ENCODE peak calls at places on chromosome 19, in four cellular contexts. I, Q, G and U are unnamed samples.

GRCh38 chr19:29674374-29675119 is 9.3 kb downstream of the PLEKHF1 start:
- DNase-seq in I (no peak), Q (no peak), G (no peak), U (no peak)

GRCh38 chr19:7863157-7863970 is 10.8 kb downstream of the PRR36 start:
- DNase-seq in I (no peak), Q (no peak), G (no peak), U (no peak)

GRCh38 chr19:53086949-53087348 is 16.3 kb downstream of the ZNF160 start:
- DNase-seq in I (no peak), Q (peak; percentile 6), G (no peak), U (no peak)

GRCh38 chr19:35517342-35517741 is 3.9 kb upstream of the DMKN start:
- DNase-seq in I (no peak), Q (no peak), G (no peak), U (no peak)

GRCh38 chr19:5114713-5115112 is 145.8 kb downstream of the KDM4B start:
- DNase-seq in I (no peak), Q (no peak), G (peak; percentile 35), U (no peak)

GRCh38 chr19:46413262-46414031 is at the start of gene CCDC8:
- DNase-seq in I (peak; percentile 87), Q (peak; percentile 91), G (no peak), U (no peak)

GRCh38 chr19:33797821-33798633 is 1.4 kb downstream of the KCTD15 start:
- DNase-seq in I (no peak), Q (no peak), G (peak; percentile 57), U (no peak)

GRCh38 chr19:55690769-55691545 is 15.9 kb downstream of the EPN1 start:
- DNase-seq in I (no peak), Q (no peak), G (no peak), U (no peak)

GRCh38 chr19:16366433-16367268 is 42.0 kb downstream of the KLF2 start:
- DNase-seq in I (no peak), Q (no peak), G (no peak), U (no peak)

GRCh38 chr19:11766597-11767591 is at the start of gene ZNF441:
- DNase-seq in I (peak; percentile 72), Q (peak; percentile 93), G (peak; percentile 98), U (peak; percentile 56)
- TF ChIP-seq CTCF in I (no peak), Q (no peak), G (no peak), U (no peak)

DNA sequence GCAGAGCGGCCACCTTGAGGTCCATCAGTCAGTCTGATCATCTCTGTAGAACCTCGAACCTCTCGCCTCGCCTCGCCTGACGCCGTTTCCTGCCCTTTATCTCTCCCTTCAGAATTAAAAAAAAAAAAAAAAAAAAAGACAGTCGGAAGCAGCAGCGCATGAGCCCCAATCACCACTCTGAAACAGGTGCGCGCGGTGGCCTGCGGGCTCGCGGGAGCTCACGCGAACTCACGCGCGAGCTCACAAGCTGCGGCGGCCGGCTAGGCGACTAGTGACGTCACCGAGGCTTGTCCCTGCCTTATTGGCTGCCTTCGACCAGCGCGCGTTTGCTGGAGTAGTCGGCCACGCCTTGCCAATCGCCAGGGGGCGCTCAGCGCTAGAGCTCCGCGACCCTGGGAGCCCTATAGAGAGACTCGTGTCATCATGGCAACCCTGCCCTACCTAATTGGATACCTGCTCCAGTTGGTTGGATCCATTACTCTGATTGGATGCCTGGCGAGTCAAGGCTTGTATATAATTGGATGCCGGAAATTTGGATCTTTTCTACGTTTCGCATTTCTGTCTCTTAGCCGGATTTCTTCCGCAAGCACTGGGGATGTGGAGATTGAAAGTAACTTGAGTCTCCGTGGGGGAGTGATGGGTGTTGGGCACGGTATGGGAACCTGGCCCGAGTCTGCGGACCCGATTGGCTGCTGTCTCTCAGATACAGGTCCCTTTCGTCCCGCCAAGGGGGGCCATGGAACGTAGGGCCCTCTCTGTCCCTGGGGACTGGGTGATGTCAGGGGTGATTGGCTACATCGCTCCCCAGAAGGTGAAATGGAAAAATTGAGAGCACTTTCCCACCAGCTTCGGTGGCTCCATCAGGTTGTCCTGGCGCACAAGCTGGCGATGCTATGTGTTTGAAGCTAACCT is 31.6 kb downstream of the SYT3 start:
- DNase-seq in I (peak; percentile 8), Q (peak; percentile 33), G (peak; percentile 42), U (peak; percentile 95)
- TF ChIP-seq CTCF in I (peak; percentile 51), Q (peak; percentile 24), G (no peak), U (peak; percentile 43)

GRCh38 chr19:13060233-13060963 is 42.3 kb downstream of the LYL1 start:
- DNase-seq in I (no peak), Q (peak; percentile 54), G (no peak), U (no peak)
- TF ChIP-seq CTCF in I (no peak), Q (peak; percentile 5), G (no peak), U (no peak)

GRCh38 chr19:48507911-48508439 is 3.7 kb downstream of the LMTK3 start:
- DNase-seq in I (no peak), Q (no peak), G (no peak), U (no peak)

GRCh38 chr19:48509467-48510194 is 2.0 kb downstream of the LMTK3 start:
- DNase-seq in I (no peak), Q (no peak), G (no peak), U (no peak)

GRCh38 chr19:48502720-48503018 is 9.0 kb downstream of the LMTK3 start:
- DNase-seq in I (no peak), Q (no peak), G (no peak), U (no peak)

GRCh38 chr19:48508729-48509310 is 2.8 kb downstream of the LMTK3 start:
- DNase-seq in I (no peak), Q (no peak), G (no peak), U (no peak)

DNA sequence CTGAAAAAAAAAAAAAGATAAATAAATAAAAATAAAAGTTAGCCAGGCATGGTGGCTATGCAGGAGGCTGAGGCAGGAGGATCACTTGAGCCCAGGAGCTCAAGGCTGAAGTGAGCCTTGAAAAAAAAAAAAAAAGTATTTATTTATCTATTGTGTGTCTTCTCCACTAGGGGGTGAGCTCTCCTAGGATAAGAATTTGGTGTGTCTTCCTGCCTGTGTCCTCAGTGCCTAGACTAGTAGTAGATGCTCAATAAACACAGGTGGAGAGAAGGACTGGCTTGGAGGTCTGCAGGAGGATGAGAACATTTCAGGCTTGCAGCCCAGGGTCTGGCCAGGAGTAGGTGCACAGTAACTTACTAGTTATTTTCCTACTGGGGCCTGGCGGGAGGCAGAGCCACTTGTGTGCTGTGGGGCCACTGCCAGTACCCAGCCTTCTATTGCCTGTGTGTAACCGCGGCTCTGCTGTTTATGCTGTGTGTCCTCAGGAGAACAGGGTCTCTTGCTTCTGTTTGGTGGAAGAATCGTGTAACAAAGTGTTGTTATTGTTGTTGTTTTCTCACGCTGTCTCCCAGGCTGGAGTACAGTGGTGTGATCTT is 5.4 kb downstream of the LMTK3 start:
- DNase-seq in I (no peak), Q (peak; percentile 68), G (no peak), U (no peak)
- TF ChIP-seq CTCF in I (peak; percentile 61), Q (peak; percentile 52), G (peak; percentile 47), U (peak; percentile 48)